ENCODE peak calls at places on chromosomes 3 and 15, in four cellular contexts. F, T, J and B are unnamed samples.

GRCh38 chr15:39056357-39056756 is 491.7 kb upstream of the RASGRP1 start:
- DNase-seq in T (no peak), J (no peak), F (no peak), B (no peak)

GRCh38 chr15:25693321-25694237 is 169.5 kb downstream of the ATP10A start:
- DNase-seq in F (no peak), J (peak), T (no peak), B (no peak)

GRCh38 chr3:79922633-79923032 is 154.8 kb upstream of the ROBO1 start:
- DNase-seq in F (no peak), T (no peak), J (no peak), B (no peak)

GRCh38 chr15:39588531-39589192 is 7.8 kb downstream of the THBS1 start:
- DNase-seq in F (no peak), T (no peak), J (no peak), B (peak)

GRCh38 chr3:106610362-106610997 is 741.7 kb upstream of the CBLB start:
- DNase-seq in J (no peak), F (no peak), T (no peak), B (no peak)

GRCh38 chr3:108806316-108806715 is 16.3 kb upstream of the TRAT1 start:
- DNase-seq in J (peak), T (no peak), F (no peak), B (no peak)

GRCh38 chr15:65338366-65338765 is 33.9 kb downstream of the RNU5B-1 start:
- DNase-seq in F (no peak), J (no peak), T (no peak), B (no peak)

GRCh38 chr3:69913422-69913821 is 86.1 kb upstream of the SAMMSON start:
- DNase-seq in F (no peak), J (no peak), T (no peak), B (no peak)

GRCh38 chr3:197224034-197224444 is 74.4 kb downstream of the DLG1 start:
- DNase-seq in F (no peak), T (no peak), J (peak), B (no peak)

GRCh38 chr3:57048728-57049127 is 11.7 kb upstream of the SPATA12 start:
- DNase-seq in F (no peak), J (no peak), T (no peak), B (no peak)

GRCh38 chr15:51223771-51224229 is 114.6 kb downstream of the CYP19A1 start:
- DNase-seq in T (no peak), J (no peak), F (no peak), B (peak)

GRCh38 chr3:149881879-149882278 is 68.9 kb downstream of the RNF13 start:
- DNase-seq in J (no peak), T (no peak), F (no peak), B (no peak)

GRCh38 chr3:53890726-53891499 is 746 bp downstream of the SELENOK start:
- DNase-seq in T (no peak), J (peak), F (no peak), B (no peak)

GRCh38 chr3:108662141-108662738 is 72.7 kb downstream of the DZIP3 start:
- DNase-seq in F (no peak), J (peak), T (peak), B (peak)

DNA sequence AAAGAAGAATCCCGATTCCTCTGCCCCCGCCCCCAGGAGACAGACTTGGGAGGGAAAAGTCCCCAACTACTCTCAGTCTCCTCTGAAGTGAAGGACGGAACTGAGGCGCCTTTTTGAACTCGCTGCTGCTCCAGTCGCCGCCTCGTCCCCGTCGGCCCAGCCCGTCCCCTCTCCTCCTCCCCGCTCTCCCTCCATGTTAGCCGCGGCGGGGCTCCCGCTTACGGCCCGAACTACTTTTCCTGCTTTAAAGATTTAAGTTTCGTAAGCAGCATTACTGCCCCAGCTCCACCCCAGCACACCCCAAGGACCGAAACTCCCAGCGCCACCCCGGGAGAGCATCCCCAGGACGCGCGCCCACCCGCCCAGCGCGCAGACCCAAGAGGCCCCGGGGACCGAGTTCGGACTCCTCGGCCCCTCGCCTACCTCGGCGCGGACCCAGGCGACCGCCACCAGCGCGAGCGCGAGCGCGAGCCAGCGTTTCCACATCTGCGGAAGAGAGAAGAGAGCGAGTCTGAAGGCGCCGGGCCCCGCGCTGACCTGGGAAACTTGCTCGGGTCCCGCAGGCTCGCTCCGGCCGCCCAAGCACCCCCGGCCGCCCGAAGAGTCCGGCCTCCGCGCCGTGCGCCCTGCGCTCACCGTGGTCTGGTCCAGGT is 405 bp downstream of the FSTL1 start:
- DNase-seq in F (peak), J (no peak), T (no peak), B (no peak)
- H3K4me3 ChIP-seq in F (peak), J (no peak), T (peak), B (peak)

GRCh38 chr3:193016437-193016887 is 98.8 kb upstream of the MB21D2 start:
- DNase-seq in T (no peak), F (peak), J (no peak), B (no peak)
- H3K4me3 ChIP-seq in T (no peak), F (no peak), J (no peak), B (no peak)

GRCh38 chr3:186193534-186194450 is 84.9 kb upstream of the ETV5 start:
- DNase-seq in T (no peak), F (peak), J (no peak), B (no peak)
- H3K4me3 ChIP-seq in T (no peak), F (peak), J (no peak), B (no peak)

GRCh38 chr3:19183572-19183971 is 35.3 kb downstream of the KCNH8 start:
- DNase-seq in T (no peak), F (no peak), J (no peak), B (no peak)
- H3K4me3 ChIP-seq in T (no peak), F (no peak), J (no peak), B (no peak)

DNA sequence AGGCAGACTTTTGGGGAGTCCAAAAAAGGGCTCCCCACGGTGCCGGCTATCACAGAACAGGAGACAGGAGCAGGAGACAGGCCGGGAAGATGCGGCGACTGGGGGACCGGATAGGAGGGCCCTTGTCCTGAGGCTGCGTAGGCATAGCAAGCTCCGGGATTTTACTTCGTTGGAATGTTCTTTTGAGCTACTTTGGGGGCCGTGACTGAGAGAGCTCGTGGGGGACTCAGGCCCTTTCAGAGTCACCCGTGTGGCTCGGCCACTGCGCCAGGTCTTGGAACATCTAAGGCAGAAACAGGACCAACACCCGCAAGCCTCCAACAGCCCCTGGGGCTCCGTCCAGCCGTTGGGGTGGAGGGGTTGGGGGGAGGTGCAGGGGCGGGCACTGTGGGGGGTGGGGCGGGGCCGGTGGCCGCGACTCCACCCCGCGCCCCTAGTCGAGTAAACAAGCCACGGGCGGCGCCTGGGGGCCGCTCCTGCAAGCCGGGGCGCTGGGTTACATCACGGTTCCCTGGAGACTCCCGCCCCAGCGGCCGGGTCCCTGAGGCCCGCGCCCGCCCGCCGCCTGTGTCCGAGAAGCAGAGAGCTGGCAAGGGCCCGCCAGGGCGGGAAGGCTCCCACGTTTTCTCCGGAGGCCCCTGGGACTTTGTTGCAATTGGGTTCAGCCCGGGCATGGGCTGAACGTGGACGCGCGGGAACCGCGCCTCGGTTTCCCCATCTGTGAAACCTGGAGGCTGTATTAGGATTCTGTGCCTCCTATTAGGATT is 23.3 kb upstream of the C15orf39 start:
- DNase-seq in F (peak), J (no peak), T (no peak), B (no peak)
- H3K4me3 ChIP-seq in F (peak), J (no peak), T (no peak), B (no peak)

DNA sequence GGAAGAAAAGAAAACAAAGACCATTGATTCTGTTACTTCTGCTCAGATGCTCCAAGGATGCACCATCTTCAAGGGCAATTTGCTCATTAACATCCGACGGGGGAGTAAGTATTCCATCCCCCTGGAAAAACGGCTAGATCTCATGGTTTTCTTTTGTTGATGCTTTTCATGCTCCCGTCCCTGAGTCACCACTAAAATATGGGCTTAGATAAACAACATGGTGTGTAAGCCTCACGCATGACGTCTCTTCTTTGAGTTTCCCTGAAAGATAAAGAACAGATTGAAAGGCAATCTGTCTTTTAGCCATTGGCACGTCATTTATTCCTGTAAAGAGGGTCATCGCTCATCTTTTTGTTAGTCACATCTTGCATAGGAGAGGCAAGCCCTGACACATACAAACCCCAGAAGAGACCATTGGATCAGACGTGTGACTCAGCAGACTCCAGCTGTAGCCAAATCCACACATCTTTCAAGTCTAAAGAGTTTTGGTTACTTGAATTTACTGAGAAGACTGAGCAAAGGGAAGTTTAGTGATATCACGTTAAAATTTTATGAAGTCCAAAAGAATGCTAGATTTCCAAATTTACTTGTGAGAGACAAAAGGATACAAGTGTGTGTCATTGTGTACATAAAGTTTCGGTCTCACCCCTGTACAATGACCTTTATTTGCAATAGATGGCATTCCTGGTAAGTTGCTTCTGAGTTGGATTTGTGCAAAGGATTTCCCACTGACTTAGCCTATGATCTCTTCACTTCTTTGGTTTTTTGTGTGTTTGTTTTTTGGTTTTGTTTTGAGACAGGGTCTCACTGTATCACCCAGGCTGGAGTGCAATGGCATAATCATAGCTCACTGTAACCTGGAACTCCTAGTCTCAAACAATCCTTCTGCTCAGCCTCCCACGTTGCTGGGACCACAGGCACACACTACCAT is 110.5 kb downstream of the PGPEP1L start:
- DNase-seq in F (no peak), J (no peak), T (no peak), B (peak)
- H3K4me3 ChIP-seq in F (no peak), J (no peak), T (no peak), B (no peak)

GRCh38 chr15:33067456-33067855 is 127.1 kb downstream of the FMN1 start:
- DNase-seq in T (no peak), J (no peak), F (no peak), B (peak)
- H3K4me3 ChIP-seq in T (no peak), J (peak), F (peak), B (peak)

GRCh38 chr3:72393455-72393854 is 454.8 kb downstream of the SHQ1 start:
- DNase-seq in T (no peak), J (no peak), F (no peak), B (no peak)
- H3K4me3 ChIP-seq in T (no peak), J (no peak), F (no peak), B (no peak)

GRCh38 chr15:40845036-40845435 is 1.2 kb downstream of the SPINT1 start:
- DNase-seq in T (no peak), F (no peak), J (no peak), B (no peak)

GRCh38 chr15:40843183-40843884 is 514 bp upstream of the SPINT1 start:
- DNase-seq in J (no peak), T (no peak), F (no peak), B (no peak)

GRCh38 chr15:40843885-40844542 is at the start of gene SPINT1:
- DNase-seq in F (peak), T (no peak), J (peak), B (no peak)

GRCh38 chr15:40845511-40846284 is 1.9 kb downstream of the SPINT1 start:
- DNase-seq in T (no peak), J (no peak), F (no peak), B (no peak)

GRCh38 chr15:40844543-40844981 is 714 bp downstream of the SPINT1 start:
- DNase-seq in F (peak), J (peak), T (peak), B (no peak)
- H3K4me3 ChIP-seq in F (peak), J (peak), T (peak), B (peak)